ENCODE peak calls at places on chromosomes 6 and 20, in nine cellular contexts. X is right atrium auricular region; U is GM23248; B is testis; Z is endothelial cell of umbilical vein; W is CD4-positive, CD25-positive, alpha-beta regulatory T cell; T is uterus; Y is ascending aorta; H is heart left ventricle. L is an unnamed sample.
A peak's percentile ranks its signal among the peaks of the same experiment; 100 is the strongest.

GRCh38 chr6:1406306-1407058 is 17.1 kb downstream of the FOXF2 start:
- DNase-seq in X (no peak), U (peak; percentile 43), B (peak; percentile 8), Z (no peak), W (no peak), T (no peak), Y (no peak), H (no peak), L (no peak)

GRCh38 chr6:30884521-30885480 is 482 bp downstream of the DDR1 start:
- DNase-seq in X (no peak), U (peak; percentile 75), B (peak; percentile 58), Z (no peak), W (peak; percentile 35), T (peak; percentile 63), Y (no peak), H (peak; percentile 57), L (peak; percentile 76)

GRCh38 chr6:139433647-139434419 is 59.4 kb upstream of the CITED2 start:
- DNase-seq in X (no peak), U (peak; percentile 53), B (no peak), Z (peak; percentile 6), W (no peak), T (no peak), Y (no peak), H (no peak), L (no peak)

GRCh38 chr6:134422426-134423231 is 104.7 kb upstream of the SGK1 start:
- DNase-seq in X (no peak), U (peak; percentile 97), B (no peak), Z (peak; percentile 81), W (no peak), T (no peak), Y (no peak), H (no peak), L (no peak)

GRCh38 chr6:112330071-112330876 is 16.9 kb upstream of the RFPL4B start:
- DNase-seq in X (no peak), U (peak; percentile 82), B (no peak), Z (peak; percentile 79), W (no peak), T (no peak), Y (no peak), H (no peak), L (no peak)

GRCh38 chr6:46606318-46606717 is 46.3 kb downstream of the CYP39A1 start:
- DNase-seq in X (no peak), U (no peak), B (no peak), Z (no peak), W (no peak), T (no peak), Y (no peak), H (no peak), L (no peak)

GRCh38 chr6:96015321-96015790 is 418 bp upstream of the FUT9 start:
- DNase-seq in X (no peak), U (no peak), B (no peak), Z (no peak), W (no peak), T (no peak), Y (no peak), H (no peak), L (no peak)

GRCh38 chr20:41356951-41357350 is 9.7 kb downstream of the EMILIN3 start:
- DNase-seq in X (no peak), U (no peak), B (no peak), Z (no peak), W (no peak), T (no peak), Y (no peak), H (no peak), L (no peak)

GRCh38 chr6:31734703-31735500 is 1.4 kb downstream of the CLIC1 start:
- DNase-seq in X (peak; percentile 75), U (peak; percentile 82), B (peak; percentile 52), Z (peak; percentile 71), W (peak; percentile 76), T (peak; percentile 72), Y (peak; percentile 53), H (peak; percentile 70), L (peak; percentile 57)

GRCh38 chr6:41663558-41663957 is 25.3 kb downstream of the MDFI start:
- DNase-seq in X (no peak), U (no peak), B (no peak), Z (no peak), W (no peak), T (no peak), Y (no peak), H (no peak), L (no peak)

GRCh38 chr6:164014716-164015484 is 600.4 kb downstream of the QKI start:
- DNase-seq in X (no peak), U (no peak), B (no peak), Z (no peak), W (no peak), T (no peak), Y (no peak), H (peak; percentile 43), L (no peak)

GRCh38 chr6:95249176-95249575 is 328.2 kb upstream of the MANEA start:
- DNase-seq in X (no peak), U (peak; percentile 40), B (no peak), Z (no peak), W (no peak), T (no peak), Y (no peak), H (no peak), L (no peak)

GRCh38 chr6:109260126-109260525 is 122.1 kb downstream of the CD164 start:
- DNase-seq in X (no peak), U (peak; percentile 70), B (no peak), Z (no peak), W (no peak), T (no peak), Y (no peak), H (no peak), L (no peak)

GRCh38 chr6:166949533-166950442 is 6.6 kb downstream of the RNASET2 start:
- DNase-seq in X (no peak), U (no peak), B (peak; percentile 37), Z (no peak), W (peak; percentile 78), T (no peak), Y (no peak), H (no peak), L (no peak)

GRCh38 chr6:158751842-158752424 is 67.2 kb downstream of the EZR start:
- DNase-seq in X (no peak), U (no peak), B (no peak), Z (no peak), W (no peak), T (no peak), Y (no peak), H (no peak), L (no peak)

GRCh38 chr6:75086236-75086635 is 119.6 kb downstream of the COL12A1 start:
- DNase-seq in X (no peak), U (no peak), B (no peak), Z (no peak), W (no peak), T (no peak), Y (no peak), H (no peak), L (no peak)

GRCh38 chr6:139801571-139802321 is 427.3 kb upstream of the CITED2 start:
- DNase-seq in X (no peak), U (peak; percentile 27), B (no peak), Z (no peak), W (no peak), T (no peak), Y (no peak), H (no peak), L (no peak)

GRCh38 chr6:83467620-83468036 is 36.8 kb upstream of the ME1 start:
- DNase-seq in X (peak; percentile 65), U (no peak), B (peak; percentile 26), Z (no peak), W (no peak), T (no peak), Y (peak; percentile 23), H (peak; percentile 51), L (no peak)

GRCh38 chr6:157401734-157402338 is 20.8 kb downstream of the ZDHHC14 start:
- DNase-seq in X (no peak), U (no peak), B (no peak), Z (no peak), W (no peak), T (no peak), Y (no peak), H (no peak), L (no peak)

GRCh38 chr20:64163776-64164122 is 503 bp upstream of the MYT1 start:
- DNase-seq in X (no peak), U (no peak), B (no peak), Z (no peak), W (no peak), T (no peak), Y (no peak), H (no peak), L (no peak)
- H3K27me3 ChIP-seq in X (peaks cover 9% of the 10 kb centered on the region), U (peaks cover 75% of the 10 kb centered on the region), B (no peaks in the 10 kb centered on the region), Z (peaks cover 13% of the 10 kb centered on the region), W (peaks cover 2% of the 10 kb centered on the region), T (peaks cover 35% of the 10 kb centered on the region), Y (no peaks in the 10 kb centered on the region), H (peaks cover 65% of the 10 kb centered on the region), L (no peaks in the 10 kb centered on the region)

GRCh38 chr6:11425876-11426275 is 111.7 kb upstream of the TMEM170B start:
- DNase-seq in X (no peak), U (no peak), B (no peak), Z (no peak), W (no peak), T (no peak), Y (no peak), H (no peak), L (no peak)
- H3K27ac ChIP-seq in X (no peak overlapping the region), U (no peak overlapping the region), B (no peak overlapping the region), Z (peak overlapping the region; percentile 13), W (no peak overlapping the region), T (no peak overlapping the region), Y (no peak overlapping the region), H (no peak overlapping the region), L (no peak overlapping the region)

GRCh38 chr20:674936-675452 is 608 bp downstream of the SCRT2 start:
- DNase-seq in X (no peak), U (no peak), B (no peak), Z (no peak), W (no peak), T (no peak), Y (no peak), H (no peak), L (no peak)
- H3K27me3 ChIP-seq in X (no peaks in the 10 kb centered on the region), U (peaks cover 44% of the 10 kb centered on the region), B (no peaks in the 10 kb centered on the region), Z (peaks cover 48% of the 10 kb centered on the region), W (peaks cover 14% of the 10 kb centered on the region), T (peaks cover 24% of the 10 kb centered on the region), Y (peaks cover 6% of the 10 kb centered on the region), H (peaks cover 34% of the 10 kb centered on the region), L (no peaks in the 10 kb centered on the region)

GRCh38 chr20:17629025-17629424 is 53.0 kb downstream of the RRBP1 start:
- DNase-seq in X (no peak), U (no peak), B (no peak), Z (no peak), W (no peak), T (no peak), Y (no peak), H (no peak), L (no peak)

GRCh38 chr20:17625246-17626051 is 55.6 kb downstream of the DSTN start:
- DNase-seq in X (no peak), U (no peak), B (no peak), Z (no peak), W (no peak), T (peak; percentile 13), Y (peak; percentile 6), H (no peak), L (peak; percentile 22)

GRCh38 chr20:17626217-17627007 is 55.6 kb downstream of the RRBP1 start:
- DNase-seq in X (no peak), U (no peak), B (no peak), Z (no peak), W (no peak), T (no peak), Y (no peak), H (no peak), L (peak; percentile 35)

GRCh38 chr20:17628101-17628841 is 53.8 kb downstream of the RRBP1 start:
- DNase-seq in X (no peak), U (no peak), B (no peak), Z (no peak), W (no peak), T (no peak), Y (no peak), H (no peak), L (peak; percentile 31)

GRCh38 chr20:17627101-17627950 is 54.7 kb downstream of the RRBP1 start:
- DNase-seq in X (no peak), U (no peak), B (no peak), Z (no peak), W (no peak), T (no peak), Y (no peak), H (no peak), L (no peak)
- H3K27ac ChIP-seq in X (peak overlapping the region; percentile 61), U (no peak overlapping the region), B (no peak overlapping the region), Z (no peak overlapping the region), W (no peak overlapping the region), T (no peak overlapping the region), Y (peak overlapping the region; percentile 45), H (no peak overlapping the region), L (no peak overlapping the region)

L was measured in ovary.